ENCODE peak calls at places on chromosomes 7 and 10, in nine cellular contexts. One of them, this sample, is unnamed. For H3K36me3 and H3K4me1, the result is how much of the 10 kb centered on the place peaks cover.

GRCh38 chr10:110872984-110873569 is 1.3 kb downstream of the PDCD4 start:
- DNase-seq in GM12878: no peak
- DNase-seq in CD8-positive, alpha-beta memory T cell: no peak
- DNase-seq in heart right ventricle: no peak
- DNase-seq in upper lobe of left lung: no peak
- DNase-seq in neural progenitor cell: peak
- DNase-seq in K562: no peak
- DNase-seq in GM23248: peak
- DNase-seq in uterus: no peak
- DNase-seq in this sample: no peak

GRCh38 chr7:80240265-80241025 is 105.8 kb downstream of the GNAI1 start:
- DNase-seq in GM12878: no peak
- DNase-seq in K562: no peak
- DNase-seq in upper lobe of left lung: no peak
- DNase-seq in uterus: no peak
- DNase-seq in heart right ventricle: no peak
- DNase-seq in GM23248: no peak
- DNase-seq in neural progenitor cell: no peak
- DNase-seq in CD8-positive, alpha-beta memory T cell: no peak
- DNase-seq in this sample: no peak

GRCh38 chr10:24000271-24000813 is 208.6 kb upstream of the KIAA1217 start:
- DNase-seq in CD8-positive, alpha-beta memory T cell: no peak
- DNase-seq in GM12878: no peak
- DNase-seq in uterus: no peak
- DNase-seq in K562: no peak
- DNase-seq in heart right ventricle: no peak
- DNase-seq in neural progenitor cell: no peak
- DNase-seq in upper lobe of left lung: no peak
- DNase-seq in GM23248: no peak
- DNase-seq in this sample: no peak

GRCh38 chr7:66050337-66050957 is 25.2 kb upstream of the ASL start:
- DNase-seq in CD8-positive, alpha-beta memory T cell: no peak
- DNase-seq in uterus: no peak
- DNase-seq in heart right ventricle: no peak
- DNase-seq in GM12878: no peak
- DNase-seq in neural progenitor cell: no peak
- DNase-seq in GM23248: no peak
- DNase-seq in upper lobe of left lung: no peak
- DNase-seq in K562: no peak
- DNase-seq in this sample: no peak

GRCh38 chr10:101467286-101467770 is 113.4 kb downstream of the BTRC start:
- DNase-seq in GM12878: peak
- DNase-seq in CD8-positive, alpha-beta memory T cell: peak
- DNase-seq in uterus: peak
- DNase-seq in K562: peak
- DNase-seq in neural progenitor cell: peak
- DNase-seq in upper lobe of left lung: peak
- DNase-seq in GM23248: peak
- DNase-seq in heart right ventricle: peak
- DNase-seq in this sample: peak

GRCh38 chr10:8051109-8051781 is 3.2 kb upstream of the GATA3 start:
- DNase-seq in K562: no peak
- DNase-seq in CD8-positive, alpha-beta memory T cell: peak
- DNase-seq in uterus: no peak
- DNase-seq in neural progenitor cell: peak
- DNase-seq in GM23248: no peak
- DNase-seq in upper lobe of left lung: no peak
- DNase-seq in GM12878: no peak
- DNase-seq in heart right ventricle: no peak
- DNase-seq in this sample: no peak

GRCh38 chr7:134799387-134799786 is 20.0 kb downstream of the CALD1 start:
- DNase-seq in uterus: no peak
- DNase-seq in CD8-positive, alpha-beta memory T cell: no peak
- DNase-seq in GM23248: no peak
- DNase-seq in upper lobe of left lung: no peak
- DNase-seq in K562: no peak
- DNase-seq in heart right ventricle: no peak
- DNase-seq in GM12878: no peak
- DNase-seq in neural progenitor cell: no peak
- DNase-seq in this sample: no peak

GRCh38 chr10:79487296-79488194 is 24.8 kb upstream of the EIF5AL1 start:
- DNase-seq in neural progenitor cell: peak
- DNase-seq in upper lobe of left lung: peak
- DNase-seq in CD8-positive, alpha-beta memory T cell: peak
- DNase-seq in GM12878: no peak
- DNase-seq in heart right ventricle: peak
- DNase-seq in GM23248: peak
- DNase-seq in uterus: peak
- DNase-seq in K562: peak
- DNase-seq in this sample: peak

GRCh38 chr10:94098916-94099315 is 105.2 kb downstream of the PLCE1 start:
- DNase-seq in K562: no peak
- DNase-seq in CD8-positive, alpha-beta memory T cell: no peak
- DNase-seq in neural progenitor cell: no peak
- DNase-seq in heart right ventricle: no peak
- DNase-seq in upper lobe of left lung: no peak
- DNase-seq in GM12878: no peak
- DNase-seq in GM23248: no peak
- DNase-seq in uterus: no peak
- DNase-seq in this sample: no peak

GRCh38 chr10:20890009-20890408 is 7.1 kb downstream of the NEBL start:
- DNase-seq in neural progenitor cell: no peak
- DNase-seq in upper lobe of left lung: no peak
- DNase-seq in GM12878: no peak
- DNase-seq in uterus: no peak
- DNase-seq in CD8-positive, alpha-beta memory T cell: no peak
- DNase-seq in heart right ventricle: no peak
- DNase-seq in K562: no peak
- DNase-seq in GM23248: no peak
- DNase-seq in this sample: peak

GRCh38 chr10:27457966-27458365 is 46.1 kb upstream of the RAB18 start:
- DNase-seq in heart right ventricle: no peak
- DNase-seq in uterus: no peak
- DNase-seq in upper lobe of left lung: no peak
- DNase-seq in GM23248: no peak
- DNase-seq in K562: no peak
- DNase-seq in GM12878: no peak
- DNase-seq in CD8-positive, alpha-beta memory T cell: no peak
- DNase-seq in neural progenitor cell: no peak
- DNase-seq in this sample: no peak

GRCh38 chr10:8498881-8499280 is 444.4 kb downstream of the GATA3 start:
- DNase-seq in GM12878: no peak
- DNase-seq in GM23248: no peak
- DNase-seq in CD8-positive, alpha-beta memory T cell: no peak
- DNase-seq in heart right ventricle: no peak
- DNase-seq in uterus: no peak
- DNase-seq in neural progenitor cell: no peak
- DNase-seq in upper lobe of left lung: no peak
- DNase-seq in K562: no peak
- DNase-seq in this sample: no peak

GRCh38 chr10:89549510-89549909 is 14.1 kb upstream of the SLC16A12 start:
- DNase-seq in uterus: no peak
- DNase-seq in upper lobe of left lung: no peak
- DNase-seq in K562: no peak
- DNase-seq in CD8-positive, alpha-beta memory T cell: no peak
- DNase-seq in heart right ventricle: no peak
- DNase-seq in GM12878: no peak
- DNase-seq in GM23248: no peak
- DNase-seq in neural progenitor cell: no peak
- DNase-seq in this sample: no peak
- H3K36me3 ChIP-seq in uterus: under half
- H3K36me3 ChIP-seq in upper lobe of left lung: under half
- H3K36me3 ChIP-seq in K562: under half
- H3K36me3 ChIP-seq in CD8-positive, alpha-beta memory T cell: under half
- H3K36me3 ChIP-seq in heart right ventricle: under half
- H3K36me3 ChIP-seq in GM12878: under half
- H3K36me3 ChIP-seq in GM23248: under half
- H3K36me3 ChIP-seq in neural progenitor cell: under half
- H3K36me3 ChIP-seq in this sample: under half

GRCh38 chr7:129782257-129783096 is 170.3 kb downstream of the UBE2H start:
- DNase-seq in heart right ventricle: no peak
- DNase-seq in GM23248: peak
- DNase-seq in neural progenitor cell: peak
- DNase-seq in CD8-positive, alpha-beta memory T cell: no peak
- DNase-seq in K562: no peak
- DNase-seq in GM12878: no peak
- DNase-seq in upper lobe of left lung: no peak
- DNase-seq in uterus: no peak
- DNase-seq in this sample: no peak

GRCh38 chr7:129784783-129785456 is 167.8 kb downstream of the UBE2H start:
- DNase-seq in K562: peak
- DNase-seq in CD8-positive, alpha-beta memory T cell: no peak
- DNase-seq in GM12878: peak
- DNase-seq in neural progenitor cell: peak
- DNase-seq in heart right ventricle: no peak
- DNase-seq in upper lobe of left lung: no peak
- DNase-seq in GM23248: no peak
- DNase-seq in uterus: no peak
- DNase-seq in this sample: no peak

GRCh38 chr7:129784437-129784782 is 168.3 kb downstream of the UBE2H start:
- DNase-seq in GM12878: no peak
- DNase-seq in neural progenitor cell: peak
- DNase-seq in K562: no peak
- DNase-seq in CD8-positive, alpha-beta memory T cell: no peak
- DNase-seq in heart right ventricle: no peak
- DNase-seq in GM23248: no peak
- DNase-seq in uterus: no peak
- DNase-seq in upper lobe of left lung: no peak
- DNase-seq in this sample: no peak

GRCh38 chr7:129781856-129782256 is 170.3 kb downstream of the NRF1 start:
- DNase-seq in K562: no peak
- DNase-seq in CD8-positive, alpha-beta memory T cell: peak
- DNase-seq in uterus: no peak
- DNase-seq in heart right ventricle: no peak
- DNase-seq in upper lobe of left lung: no peak
- DNase-seq in GM23248: no peak
- DNase-seq in neural progenitor cell: peak
- DNase-seq in GM12878: no peak
- DNase-seq in this sample: no peak

DNA sequence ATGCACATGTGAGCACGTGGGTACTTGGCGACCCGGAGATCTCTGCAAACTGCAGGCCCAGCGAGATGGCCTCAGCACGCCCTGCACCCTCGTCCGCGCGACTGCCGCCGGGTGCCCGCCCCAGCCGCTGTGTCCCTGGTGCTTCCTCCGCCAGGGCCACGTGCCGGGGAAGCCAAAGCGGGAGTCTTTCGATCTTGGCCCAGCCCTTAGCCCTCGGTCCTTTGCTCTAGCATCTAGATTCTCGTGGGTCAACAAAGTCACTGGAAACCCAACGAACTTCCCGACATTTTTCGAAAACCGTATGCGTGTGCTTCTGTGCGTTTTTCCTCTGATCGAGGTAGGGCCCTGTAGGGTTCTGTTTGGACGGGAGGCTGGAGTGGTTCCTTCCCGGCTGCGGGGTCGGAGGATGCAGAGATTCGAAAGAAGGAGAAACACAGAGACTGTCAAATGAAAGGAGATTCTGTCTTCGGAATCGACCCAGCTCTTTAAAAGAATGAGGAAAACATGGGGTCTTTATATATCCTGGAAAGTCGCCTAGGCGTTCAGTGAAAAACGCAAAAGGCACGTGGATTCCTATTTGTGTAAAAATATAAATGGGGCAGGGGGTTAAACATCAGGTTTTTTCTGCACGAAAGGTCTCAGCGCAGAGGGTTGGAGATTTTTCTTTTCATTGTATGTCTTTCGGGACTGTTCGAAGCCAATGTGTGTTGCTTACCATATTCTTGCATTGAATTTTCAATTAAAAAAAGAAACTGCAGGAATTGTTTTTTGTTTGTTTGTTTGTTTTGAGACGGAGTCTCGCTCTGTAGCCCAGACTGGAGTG is 169.5 kb downstream of the UBE2H start:
- DNase-seq in upper lobe of left lung: no peak
- DNase-seq in neural progenitor cell: peak
- DNase-seq in heart right ventricle: no peak
- DNase-seq in GM23248: no peak
- DNase-seq in CD8-positive, alpha-beta memory T cell: no peak
- DNase-seq in uterus: no peak
- DNase-seq in GM12878: no peak
- DNase-seq in K562: no peak
- DNase-seq in this sample: no peak
- H3K4me1 ChIP-seq in upper lobe of left lung: half or more
- H3K4me1 ChIP-seq in neural progenitor cell: under half
- H3K4me1 ChIP-seq in heart right ventricle: under half
- H3K4me1 ChIP-seq in GM23248: under half
- H3K4me1 ChIP-seq in CD8-positive, alpha-beta memory T cell: half or more
- H3K4me1 ChIP-seq in uterus: under half
- H3K4me1 ChIP-seq in GM12878: under half
- H3K4me1 ChIP-seq in K562: under half
- H3K4me1 ChIP-seq in this sample: under half

DNA sequence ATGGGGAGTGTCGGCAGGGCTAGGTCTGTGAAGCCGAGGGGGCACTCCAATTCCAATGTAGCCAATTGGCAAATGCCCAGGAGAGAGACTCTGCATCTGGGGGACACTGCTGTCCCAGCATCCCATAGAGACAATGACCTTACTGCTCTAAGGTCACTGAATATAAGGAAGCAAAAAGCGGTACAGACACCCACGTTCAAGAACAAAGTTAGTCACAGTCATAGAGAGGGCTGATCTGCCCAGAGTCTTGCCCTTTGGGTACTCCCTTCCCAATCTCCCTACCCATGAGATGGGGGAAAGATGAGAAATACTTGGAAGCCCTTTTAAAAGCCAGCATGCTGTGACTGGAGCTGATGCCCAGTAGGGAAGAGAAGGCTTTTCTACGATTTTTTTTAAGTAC is 76.3 kb upstream of the GSDME start:
- DNase-seq in GM12878: no peak
- DNase-seq in uterus: no peak
- DNase-seq in GM23248: no peak
- DNase-seq in K562: no peak
- DNase-seq in heart right ventricle: no peak
- DNase-seq in neural progenitor cell: no peak
- DNase-seq in upper lobe of left lung: no peak
- DNase-seq in CD8-positive, alpha-beta memory T cell: no peak
- DNase-seq in this sample: no peak
- H3K36me3 ChIP-seq in GM12878: under half
- H3K36me3 ChIP-seq in uterus: under half
- H3K36me3 ChIP-seq in GM23248: under half
- H3K36me3 ChIP-seq in K562: under half
- H3K36me3 ChIP-seq in heart right ventricle: under half
- H3K36me3 ChIP-seq in neural progenitor cell: under half
- H3K36me3 ChIP-seq in upper lobe of left lung: under half
- H3K36me3 ChIP-seq in CD8-positive, alpha-beta memory T cell: under half
- H3K36me3 ChIP-seq in this sample: under half

DNA sequence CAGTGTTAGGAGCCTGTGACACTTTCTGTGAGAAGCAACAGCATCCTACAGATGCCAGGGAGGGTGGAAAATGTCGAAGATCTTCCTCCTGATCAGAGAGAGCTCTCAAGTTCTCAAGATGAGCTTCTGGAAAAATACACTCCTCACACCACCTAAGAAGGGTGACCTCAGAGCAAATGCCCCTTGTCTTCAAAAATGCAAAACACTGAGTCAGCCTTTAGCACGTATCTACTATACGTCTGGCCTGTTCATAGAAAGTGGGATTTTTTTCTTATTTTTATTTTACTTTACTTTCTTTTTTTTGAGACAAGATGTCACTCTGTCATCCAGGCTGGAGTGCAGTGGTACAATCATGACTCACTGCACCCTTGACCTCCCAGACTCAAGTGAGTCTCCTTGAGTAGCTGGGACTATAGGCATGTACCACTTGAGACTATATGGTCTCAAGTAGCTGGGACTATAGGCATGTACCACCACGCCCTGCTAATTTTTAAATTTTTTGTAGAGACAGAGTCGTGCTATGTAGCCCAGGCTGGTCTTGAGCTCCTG is 57.0 kb downstream of the AFAP1L2 start:
- DNase-seq in CD8-positive, alpha-beta memory T cell: no peak
- DNase-seq in K562: no peak
- DNase-seq in uterus: no peak
- DNase-seq in GM23248: no peak
- DNase-seq in neural progenitor cell: no peak
- DNase-seq in GM12878: no peak
- DNase-seq in heart right ventricle: no peak
- DNase-seq in upper lobe of left lung: no peak
- DNase-seq in this sample: no peak
- H3K4me1 ChIP-seq in CD8-positive, alpha-beta memory T cell: under half
- H3K4me1 ChIP-seq in K562: under half
- H3K4me1 ChIP-seq in uterus: under half
- H3K4me1 ChIP-seq in GM23248: under half
- H3K4me1 ChIP-seq in neural progenitor cell: under half
- H3K4me1 ChIP-seq in GM12878: under half
- H3K4me1 ChIP-seq in heart right ventricle: under half
- H3K4me1 ChIP-seq in upper lobe of left lung: under half
- H3K4me1 ChIP-seq in this sample: under half